ENCODE peak calls at places on chromosomes 1 and 21, in seven cellular contexts. V is iPS-NIHi11; D is CD8-positive, alpha-beta T cell; F is A549; J is NCI-H2081; Y is NCI-H1092 treated with DMSO at 0.1 percent for 48 hours; X is CD4-positive, alpha-beta T cell. O is an unnamed sample.

GRCh38 chr1:162159515-162159914 is 90.0 kb downstream of the NOS1AP start:
- DNase-seq in V (no peak), D (no peak), F (no peak), J (peak), Y (peak), X (no peak), O (no peak)

GRCh38 chr1:164689672-164690655 is 131.0 kb downstream of the PBX1 start:
- DNase-seq in V (peak), D (no peak), F (no peak), J (no peak), Y (peak), X (no peak), O (no peak)

GRCh38 chr1:38005195-38006007 is at the start of gene FHL3:
- DNase-seq in V (peak), D (peak), F (no peak), J (peak), Y (no peak), X (peak), O (peak)

GRCh38 chr21:25572895-25573310 is 34.4 kb downstream of the MRPL39 start:
- DNase-seq in V (no peak), D (no peak), F (no peak), J (no peak), Y (no peak), X (no peak), O (no peak)

GRCh38 chr21:38930838-38931237 is 125.1 kb downstream of the ETS2 start:
- DNase-seq in V (no peak), D (no peak), F (no peak), J (no peak), Y (no peak), X (no peak), O (no peak)

GRCh38 chr1:53127546-53127945 is 14.9 kb downstream of the SLC1A7 start:
- DNase-seq in V (no peak), D (no peak), F (no peak), J (no peak), Y (no peak), X (no peak), O (no peak)

GRCh38 chr1:36715797-36716196 is 233.1 kb upstream of the CSF3R start:
- DNase-seq in V (no peak), D (no peak), F (no peak), J (no peak), Y (no peak), X (no peak), O (no peak)

GRCh38 chr1:8536521-8536920 is 218.6 kb downstream of the SLC45A1 start:
- DNase-seq in V (no peak), D (no peak), F (no peak), J (no peak), Y (no peak), X (no peak), O (no peak)

GRCh38 chr1:84300991-84301758 is at the start of gene SAMD13:
- DNase-seq in V (peak), D (peak), F (peak), J (peak), Y (peak), X (peak), O (no peak)

GRCh38 chr1:11134352-11135266 is 34.9 kb upstream of the EXOSC10 start:
- DNase-seq in V (no peak), D (no peak), F (no peak), J (no peak), Y (peak), X (no peak), O (no peak)

GRCh38 chr1:90402893-90403849 is 313.9 kb downstream of the BARHL2 start:
- DNase-seq in V (peak), D (no peak), F (peak), J (peak), Y (no peak), X (no peak), O (no peak)

GRCh38 chr21:40143822-40144525 is 276.7 kb downstream of the PCP4 start:
- DNase-seq in V (peak), D (no peak), F (peak), J (peak), Y (peak), X (no peak), O (peak)

GRCh38 chr21:31498985-31499384 is 154.9 kb upstream of the TIAM1 start:
- DNase-seq in V (peak), D (no peak), F (no peak), J (no peak), Y (no peak), X (no peak), O (no peak)

GRCh38 chr1:23449918-23450317 is 25.4 kb upstream of the TCEA3 start:
- DNase-seq in V (no peak), D (no peak), F (no peak), J (no peak), Y (no peak), X (no peak), O (no peak)

GRCh38 chr1:9413143-9413876 is 120.6 kb downstream of the SPSB1 start:
- DNase-seq in V (peak), D (no peak), F (peak), J (no peak), Y (no peak), X (peak), O (peak)

GRCh38 chr1:44108241-44108640 is 10.4 kb upstream of the KLF17 start:
- DNase-seq in V (no peak), D (no peak), F (no peak), J (no peak), Y (no peak), X (no peak), O (no peak)

GRCh38 chr1:104671684-104672353 is 922.1 kb downstream of the AMY1C start:
- DNase-seq in V (no peak), D (no peak), F (no peak), J (no peak), Y (no peak), X (no peak), O (no peak)

GRCh38 chr1:153770812-153771211 is 4.4 kb upstream of the SLC27A3 start:
- DNase-seq in V (no peak), D (no peak), F (no peak), J (no peak), Y (no peak), X (no peak), O (no peak)

GRCh38 chr1:54465351-54465811 is 59.2 kb upstream of the SSBP3 start:
- DNase-seq in V (no peak), D (no peak), F (no peak), J (no peak), Y (no peak), X (no peak), O (no peak)

GRCh38 chr1:234923626-234924025 is 205.0 kb downstream of the TOMM20 start:
- DNase-seq in V (no peak), D (no peak), F (no peak), J (no peak), Y (no peak), X (no peak), O (no peak)

GRCh38 chr1:198903203-198903602 is 264.4 kb downstream of the PTPRC start:
- DNase-seq in V (peak), D (no peak), F (no peak), J (peak), Y (no peak), X (no peak), O (no peak)

GRCh38 chr1:23101891-23102688 is 66.6 kb downstream of the LUZP1 start:
- DNase-seq in V (no peak), D (no peak), F (no peak), J (no peak), Y (no peak), X (no peak), O (no peak)

GRCh38 chr21:34958040-34958439 is 91.1 kb downstream of the RUNX1 start:
- DNase-seq in V (no peak), D (no peak), F (no peak), J (no peak), Y (no peak), X (no peak), O (no peak)

GRCh38 chr1:149936076-149936991 is at the start of gene MTMR11:
- DNase-seq in V (peak), D (no peak), F (peak), J (no peak), Y (no peak), X (no peak), O (no peak)

GRCh38 chr1:153961421-153961820 is 1.9 kb downstream of the SLC39A1 start:
- DNase-seq in V (no peak), D (no peak), F (no peak), J (no peak), Y (no peak), X (no peak), O (no peak)

GRCh38 chr1:110348771-110349170 is 9.6 kb downstream of the RBM15 start:
- DNase-seq in V (no peak), D (no peak), F (no peak), J (no peak), Y (no peak), X (no peak), O (no peak)

O was measured in T-helper 2 cell.